ENCODE peak calls at places on chromosome 2, in six cellular contexts. G, V, P, W, R and L are unnamed samples.

GRCh38 chr2:199596549-199596948 is 138.8 kb upstream of the SATB2 start:
- DNase-seq in P (peak; percentile 27), W (no peak), G (no peak), V (peak; percentile 44), R (no peak), L (peak; percentile 8)

GRCh38 chr2:195486987-195487644 is 169.9 kb upstream of the SLC39A10 start:
- DNase-seq in V (peak; percentile 67), P (peak; percentile 88), G (no peak), R (no peak), W (no peak), L (peak; percentile 72)

GRCh38 chr2:75528221-75528977 is 32.3 kb downstream of the EVA1A start:
- DNase-seq in W (no peak), P (peak; percentile 20), G (no peak), V (peak; percentile 14), R (no peak), L (no peak)

GRCh38 chr2:23430263-23430662 is 45.3 kb downstream of the KLHL29 start:
- DNase-seq in G (no peak), V (no peak), R (no peak), P (peak; percentile 55), W (no peak), L (peak; percentile 26)

GRCh38 chr2:237324446-237325236 is 89.3 kb downstream of the COL6A3 start:
- DNase-seq in V (no peak), G (no peak), R (no peak), W (no peak), P (peak; percentile 98), L (peak; percentile 74)

GRCh38 chr2:46184794-46185583 is 112.2 kb upstream of the EPAS1 start:
- DNase-seq in V (peak; percentile 35), R (no peak), W (no peak), G (no peak), P (no peak), L (no peak)

GRCh38 chr2:112216158-112216557 is 38.7 kb downstream of the ZC3H8 start:
- DNase-seq in V (peak; percentile 31), G (no peak), R (no peak), W (no peak), P (peak; percentile 56), L (peak; percentile 49)

GRCh38 chr2:223008162-223008561 is 43.8 kb upstream of the KCNE4 start:
- DNase-seq in W (no peak), P (peak; percentile 67), G (no peak), V (no peak), R (no peak), L (peak; percentile 93)

GRCh38 chr2:57516740-57517340 is 529.8 kb upstream of the VRK2 start:
- DNase-seq in R (no peak), P (peak; percentile 69), G (no peak), W (no peak), V (peak; percentile 57), L (peak; percentile 51)

GRCh38 chr2:182115258-182115657 is 129.6 kb downstream of the PPP1R1C start:
- DNase-seq in G (no peak), R (no peak), P (no peak), V (no peak), W (no peak), L (no peak)

GRCh38 chr2:20035961-20036666 is 15.3 kb downstream of the LAPTM4A start:
- DNase-seq in G (no peak), V (no peak), W (no peak), P (no peak), R (no peak), L (no peak)

GRCh38 chr2:60479226-60480088 is 74.0 kb downstream of the BCL11A start:
- DNase-seq in R (no peak), V (no peak), P (no peak), G (no peak), W (no peak), L (no peak)

GRCh38 chr2:152465541-152465940 is 130.6 kb downstream of the FMNL2 start:
- DNase-seq in W (no peak), G (no peak), P (no peak), R (no peak), V (no peak), L (no peak)

GRCh38 chr2:164887434-164888112 is 46.0 kb upstream of the COBLL1 start:
- DNase-seq in R (no peak), G (no peak), V (no peak), W (no peak), P (no peak), L (no peak)

GRCh38 chr2:19757586-19757985 is 144.2 kb downstream of the TTC32 start:
- DNase-seq in V (no peak), G (no peak), R (no peak), P (no peak), W (no peak), L (peak; percentile 21)

GRCh38 chr2:54040250-54040649 is 69.5 kb upstream of the PSME4 start:
- DNase-seq in G (no peak), R (no peak), W (no peak), V (no peak), P (no peak), L (no peak)

GRCh38 chr2:24304098-24304497 is 56.2 kb downstream of the ITSN2 start:
- DNase-seq in G (peak; percentile 70), P (peak; percentile 96), V (no peak), R (no peak), W (peak; percentile 88), L (peak; percentile 95)

GRCh38 chr2:37829202-37829601 is 95.9 kb upstream of the RMDN2 start:
- DNase-seq in P (peak; percentile 96), V (no peak), R (no peak), G (no peak), W (peak; percentile 68), L (peak; percentile 95)

GRCh38 chr2:26326514-26326913 is 19.4 kb upstream of the SELENOI start:
- DNase-seq in G (no peak), W (no peak), R (no peak), P (no peak), V (no peak), L (peak; percentile 44)

GRCh38 chr2:62565309-62565908 is 59.4 kb upstream of the TMEM17 start:
- DNase-seq in W (no peak), P (no peak), G (no peak), V (no peak), R (no peak), L (no peak)

GRCh38 chr2:84487298-84487996 is 28.4 kb upstream of the SUCLG1 start:
- DNase-seq in W (no peak), G (no peak), V (no peak), R (no peak), P (peak; percentile 45), L (no peak)

GRCh38 chr2:197205590-197206215 is 104.9 kb downstream of the ANKRD44 start:
- DNase-seq in P (no peak), V (no peak), R (peak; percentile 74), G (no peak), W (no peak), L (no peak)

GRCh38 chr2:68943581-68944568 is 8.8 kb downstream of the GKN2 start:
- DNase-seq in W (peak; percentile 44), P (peak; percentile 74), G (peak; percentile 65), V (peak; percentile 79), R (peak; percentile 37), L (peak; percentile 73)

DNA sequence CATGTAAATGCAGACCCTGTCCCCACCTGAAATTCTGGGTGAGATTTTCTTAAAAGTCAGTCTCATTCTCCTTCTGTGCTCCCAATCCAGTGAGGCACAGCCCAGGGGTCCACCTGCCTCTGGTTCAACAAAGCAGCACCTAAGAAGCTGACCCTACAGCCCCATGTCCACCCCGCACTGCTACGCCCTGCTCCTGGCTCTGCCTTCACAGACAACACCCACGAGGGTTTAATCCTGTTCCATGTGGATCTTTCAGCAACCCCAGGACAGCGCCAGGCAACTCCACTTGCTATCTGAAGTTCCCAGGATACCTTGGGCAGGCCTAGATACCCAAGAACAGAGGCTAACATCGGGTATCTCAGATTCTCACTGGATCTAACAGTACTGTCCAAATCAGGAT is 44.9 kb downstream of the HDLBP start:
- DNase-seq in V (no peak), P (no peak), W (no peak), G (no peak), R (no peak), L (no peak)
- H3K4me3 ChIP-seq in V (no peak overlapping the region), P (peak overlapping the region; percentile 83), W (peak overlapping the region; percentile 93), G (peak overlapping the region; percentile 68), R (peak overlapping the region; percentile 100), L (peak overlapping the region; percentile 75)

GRCh38 chr2:86078801-86079545 is 26.7 kb downstream of the POLR1A start:
- DNase-seq in G (no peak), W (peak; percentile 29), R (peak; percentile 43), P (peak; percentile 85), V (peak; percentile 69), L (peak; percentile 72)
- TF ChIP-seq CTCF in G (peak; percentile 56), W (peak; percentile 60), R (peak; percentile 18), P (peak; percentile 94), V (peak; percentile 92), L (peak; percentile 66)

GRCh38 chr2:216059233-216059834 is 22.3 kb downstream of the PECR start:
- DNase-seq in V (peak; percentile 18), P (peak; percentile 12), W (no peak), G (no peak), R (no peak), L (no peak)

GRCh38 chr2:216055661-216056060 is 25.9 kb downstream of the PECR start:
- DNase-seq in V (no peak), G (no peak), R (no peak), P (no peak), W (no peak), L (no peak)

GRCh38 chr2:216056739-216057138 is 24.9 kb downstream of the PECR start:
- DNase-seq in R (no peak), V (peak; percentile 40), W (no peak), P (peak; percentile 22), G (no peak), L (no peak)

GRCh38 chr2:216052420-216052819 is 29.2 kb downstream of the PECR start:
- DNase-seq in P (no peak), W (no peak), V (no peak), G (no peak), R (no peak), L (no peak)

GRCh38 chr2:216057688-216058193 is 23.9 kb downstream of the PECR start:
- DNase-seq in G (peak; percentile 67), P (peak; percentile 85), R (peak; percentile 67), W (no peak), V (peak; percentile 85), L (peak; percentile 13)
- H3K4me3 ChIP-seq in G (peak overlapping the region; percentile 22), P (peak overlapping the region; percentile 6), R (peak overlapping the region; percentile 23), W (no peak overlapping the region), V (peak overlapping the region; percentile 22), L (no peak overlapping the region)

GRCh38 chr2:244547-244946 is 19.3 kb downstream of the SH3YL1 start:
- DNase-seq in W (no peak), P (no peak), G (no peak), R (no peak), V (no peak), L (no peak)

GRCh38 chr2:248724-249123 is 15.1 kb downstream of the SH3YL1 start:
- DNase-seq in P (no peak), V (no peak), G (no peak), R (no peak), W (no peak), L (no peak)

GRCh38 chr2:249538-250042 is 14.2 kb downstream of the SH3YL1 start:
- DNase-seq in V (no peak), W (no peak), G (no peak), R (no peak), P (no peak), L (no peak)

DNA sequence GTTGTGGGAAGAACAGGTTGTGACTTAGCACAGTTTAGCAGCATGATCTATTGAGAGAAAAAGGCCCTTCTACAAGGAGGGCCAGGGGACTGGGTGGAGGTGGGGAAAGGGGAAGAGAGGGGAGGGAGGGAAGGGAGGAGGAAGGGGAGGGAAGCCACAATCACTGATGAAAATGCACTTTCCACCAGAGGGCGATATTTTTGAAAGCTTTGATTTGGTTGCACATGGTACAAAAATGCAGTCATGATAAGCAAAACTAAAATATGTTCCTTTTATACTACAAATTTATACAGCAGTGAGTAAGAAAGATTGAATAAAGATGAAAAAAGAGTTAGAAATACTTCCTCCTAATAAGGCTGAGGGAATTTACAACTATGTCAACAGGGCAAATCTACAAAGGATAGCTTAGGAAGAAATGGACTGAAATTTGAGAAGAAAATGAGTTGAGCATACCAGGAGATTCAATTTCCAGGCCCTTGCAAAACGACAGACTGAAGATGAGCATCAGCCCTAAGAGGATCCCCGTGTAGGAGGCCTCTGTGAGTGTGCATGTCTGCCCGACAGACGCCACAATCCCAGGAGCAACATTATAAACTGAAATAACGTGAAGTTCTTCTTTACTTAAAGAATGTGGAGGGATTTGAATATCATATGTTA is 17.2 kb downstream of the SH3YL1 start:
- DNase-seq in V (peak; percentile 71), P (peak; percentile 83), G (no peak), W (no peak), R (no peak), L (peak; percentile 80)
- TF ChIP-seq CTCF in V (peak; percentile 71), P (peak; percentile 75), G (peak; percentile 68), W (peak; percentile 44), R (peak; percentile 41), L (peak; percentile 55)